ENCODE peak calls at places on chromosomes 4 and X, in ten cellular contexts. R, F, V, T, H, M, Z, L, N and W are unnamed samples.

GRCh38 chr4:114277690-114278089 is 298.2 kb upstream of the ARSJ start:
- DNase-seq in R (no peak), F (no peak), V (no peak), T (no peak), H (no peak), M (no peak), Z (no peak), L (no peak), N (no peak), W (no peak)

GRCh38 chr4:5956285-5957021 is 61.8 kb downstream of the C4orf50 start:
- DNase-seq in R (no peak), F (no peak), V (no peak), T (no peak), H (no peak), M (no peak), Z (no peak), L (no peak), N (no peak), W (no peak)

GRCh38 chrX:25872786-25873185 is 265.4 kb upstream of the MAGEB18 start:
- DNase-seq in R (no peak), F (no peak), V (no peak), T (no peak), H (no peak), M (no peak), Z (no peak), L (no peak), N (no peak), W (no peak)

GRCh38 chrX:95718746-95719145 is 965.9 kb upstream of the DIAPH2 start:
- DNase-seq in R (no peak), F (no peak), V (no peak), T (no peak), H (no peak), M (no peak), Z (no peak), L (no peak), N (no peak), W (no peak)

GRCh38 chr4:110917835-110918234 is 295.0 kb upstream of the PITX2 start:
- DNase-seq in R (no peak), F (no peak), V (no peak), T (no peak), H (no peak), M (no peak), Z (no peak), L (no peak), N (no peak), W (no peak)

GRCh38 chr4:184142121-184143000 is 75.3 kb downstream of the ENPP6 start:
- DNase-seq in R (no peak), F (no peak), V (no peak), T (no peak), H (no peak), M (no peak), Z (no peak), L (no peak), N (no peak), W (no peak)

GRCh38 chrX:40146471-40147398 is 49.0 kb upstream of the BCOR start:
- DNase-seq in R (no peak), F (peak), V (no peak), T (no peak), H (peak), M (no peak), Z (no peak), L (no peak), N (no peak), W (peak)

GRCh38 chr4:131257241-131257640 is 1891.9 kb upstream of the PCDH10 start:
- DNase-seq in R (no peak), F (no peak), V (no peak), T (no peak), H (no peak), M (no peak), Z (no peak), L (no peak), N (no peak), W (no peak)

GRCh38 chr4:181018472-181018871 is 1224.7 kb upstream of the TENM3 start:
- DNase-seq in R (no peak), F (no peak), V (no peak), T (no peak), H (no peak), M (no peak), Z (no peak), L (no peak), N (no peak), W (no peak)

GRCh38 chr4:174217273-174218126 is 66.0 kb downstream of the FBXO8 start:
- DNase-seq in R (no peak), F (no peak), V (no peak), T (no peak), H (no peak), M (no peak), Z (no peak), L (no peak), N (no peak), W (peak)

GRCh38 chr4:6043188-6043587 is 25.0 kb upstream of the C4orf50 start:
- DNase-seq in R (no peak), F (no peak), V (no peak), T (no peak), H (no peak), M (no peak), Z (no peak), L (no peak), N (no peak), W (no peak)

GRCh38 chrX:49197543-49198087 is 2.4 kb downstream of the SYP start:
- DNase-seq in R (no peak), F (no peak), V (no peak), T (no peak), H (no peak), M (no peak), Z (no peak), L (no peak), N (no peak), W (no peak)

GRCh38 chr4:178738026-178738425 is 1295.8 kb upstream of the AGA start:
- DNase-seq in R (no peak), F (no peak), V (no peak), T (no peak), H (no peak), M (no peak), Z (no peak), L (no peak), N (no peak), W (no peak)

GRCh38 chrX:50903387-50904027 is 7.0 kb upstream of the BMP15 start:
- DNase-seq in R (no peak), F (peak), V (no peak), T (no peak), H (peak), M (peak), Z (no peak), L (no peak), N (no peak), W (no peak)

GRCh38 chr4:166312166-166312565 is 439.1 kb downstream of the TLL1 start:
- DNase-seq in R (no peak), F (no peak), V (no peak), T (no peak), H (no peak), M (no peak), Z (no peak), L (no peak), N (no peak), W (no peak)

GRCh38 chr4:3285558-3286334 is 7.1 kb upstream of the RGS12 start:
- DNase-seq in R (no peak), F (no peak), V (no peak), T (no peak), H (peak), M (no peak), Z (no peak), L (no peak), N (no peak), W (no peak)

GRCh38 chr4:89000844-89001360 is 56.1 kb downstream of the FAM13A start:
- DNase-seq in R (no peak), F (no peak), V (no peak), T (no peak), H (no peak), M (no peak), Z (no peak), L (no peak), N (no peak), W (no peak)

GRCh38 chr4:75781328-75781727 is 57.0 kb downstream of the USO1 start:
- DNase-seq in R (no peak), F (no peak), V (no peak), T (no peak), H (no peak), M (no peak), Z (no peak), L (no peak), N (no peak), W (no peak)

GRCh38 chrX:136250191-136251041 is 784 bp downstream of the MAP7D3 start:
- DNase-seq in R (no peak), F (peak), V (peak), T (peak), H (no peak), M (no peak), Z (peak), L (peak), N (peak), W (peak)

GRCh38 chr4:9765091-9765490 is 16.3 kb upstream of the DRD5 start:
- DNase-seq in R (no peak), F (peak), V (no peak), T (no peak), H (peak), M (peak), Z (no peak), L (peak), N (no peak), W (no peak)

GRCh38 chr4:184103755-184104367 is 113.8 kb downstream of the ENPP6 start:
- DNase-seq in R (no peak), F (no peak), V (no peak), T (no peak), H (no peak), M (no peak), Z (no peak), L (no peak), N (no peak), W (no peak)

GRCh38 chrX:49892552-49892951 is 13.3 kb downstream of the USP27X start:
- DNase-seq in R (no peak), F (no peak), V (no peak), T (no peak), H (no peak), M (no peak), Z (no peak), L (no peak), N (no peak), W (no peak)

GRCh38 chr4:24564488-24564887 is 19.9 kb downstream of the DHX15 start:
- DNase-seq in R (no peak), F (no peak), V (no peak), T (no peak), H (no peak), M (no peak), Z (no peak), L (no peak), N (no peak), W (no peak)

GRCh38 chrX:8306296-8306975 is 135.4 kb upstream of the VCX2 start:
- DNase-seq in R (no peak), F (no peak), V (no peak), T (no peak), H (no peak), M (no peak), Z (no peak), L (no peak), N (no peak), W (no peak)

GRCh38 chr4:187619319-187619718 is 376.3 kb upstream of the ZFP42 start:
- DNase-seq in R (no peak), F (no peak), V (no peak), T (no peak), H (no peak), M (no peak), Z (no peak), L (no peak), N (no peak), W (no peak)

GRCh38 chrX:18998653-18999052 is 14.7 kb upstream of the PHKA2 start:
- DNase-seq in R (no peak), F (no peak), V (no peak), T (no peak), H (no peak), M (no peak), Z (no peak), L (no peak), N (no peak), W (no peak)

GRCh38 chr4:82697561-82697960 is 101.0 kb downstream of the SCD5 start:
- DNase-seq in R (no peak), F (no peak), V (no peak), T (no peak), H (no peak), M (no peak), Z (no peak), L (no peak), N (no peak), W (no peak)

GRCh38 chrX:21943460-21944135 is 3.1 kb downstream of the SMS start:
- DNase-seq in R (no peak), F (no peak), V (no peak), T (no peak), H (no peak), M (no peak), Z (no peak), L (no peak), N (no peak), W (no peak)

GRCh38 chr4:113101669-113102068 is 52.2 kb downstream of the ANK2 start:
- DNase-seq in R (no peak), F (no peak), V (no peak), T (no peak), H (no peak), M (no peak), Z (no peak), L (no peak), N (no peak), W (no peak)

GRCh38 chr4:17168571-17168970 is 270.1 kb upstream of the LDB2 start:
- DNase-seq in R (no peak), F (no peak), V (no peak), T (no peak), H (no peak), M (no peak), Z (no peak), L (no peak), N (no peak), W (no peak)

GRCh38 chr4:95293014-95293413 is 255.8 kb downstream of the UNC5C start:
- DNase-seq in R (no peak), F (no peak), V (no peak), T (no peak), H (no peak), M (no peak), Z (no peak), L (no peak), N (no peak), W (peak)

GRCh38 chr4:152460488-152460887 is 75.4 kb downstream of the FBXW7 start:
- DNase-seq in R (no peak), F (no peak), V (no peak), T (no peak), H (no peak), M (no peak), Z (no peak), L (no peak), N (no peak), W (no peak)

GRCh38 chr4:185358514-185359433 is 37.0 kb downstream of the LRP2BP start:
- DNase-seq in R (no peak), F (no peak), V (no peak), T (no peak), H (no peak), M (no peak), Z (no peak), L (no peak), N (no peak), W (no peak)

GRCh38 chrX:153592966-153593688 is 5.8 kb downstream of the CCNQ start:
- DNase-seq in R (peak), F (no peak), V (no peak), T (no peak), H (no peak), M (no peak), Z (no peak), L (no peak), N (no peak), W (no peak)

GRCh38 chr4:122005064-122005755 is 53.4 kb upstream of the TRPC3 start:
- DNase-seq in R (no peak), F (no peak), V (no peak), T (no peak), H (no peak), M (no peak), Z (no peak), L (no peak), N (no peak), W (no peak)